ENCODE peak calls at places on chromosomes 6 and 20, in seven cellular contexts. One of them, this sample, is unnamed.

GRCh38 chr6:151661928-151662327 is 145.6 kb upstream of the ESR1 start:
- DNase-seq in psoas muscle: no peak
- DNase-seq in astrocyte: no peak
- DNase-seq in Panc1: no peak
- DNase-seq in prostate gland: no peak
- DNase-seq in tibial nerve: no peak
- DNase-seq in breast epithelium: no peak
- DNase-seq in this sample: no peak

GRCh38 chr6:132687306-132687705 is 26.5 kb downstream of the VNN1 start:
- DNase-seq in psoas muscle: no peak
- DNase-seq in astrocyte: peak
- DNase-seq in Panc1: no peak
- DNase-seq in prostate gland: no peak
- DNase-seq in tibial nerve: no peak
- DNase-seq in breast epithelium: no peak
- DNase-seq in this sample: no peak

GRCh38 chr6:41546866-41547798 is 951 bp downstream of the FOXP4 start:
- DNase-seq in psoas muscle: peak
- DNase-seq in astrocyte: peak
- DNase-seq in Panc1: no peak
- DNase-seq in prostate gland: no peak
- DNase-seq in tibial nerve: no peak
- DNase-seq in breast epithelium: peak
- DNase-seq in this sample: peak

GRCh38 chr6:166627875-166628849 is 1.1 kb upstream of the RPS6KA2 start:
- DNase-seq in psoas muscle: peak
- DNase-seq in astrocyte: peak
- DNase-seq in Panc1: no peak
- DNase-seq in prostate gland: peak
- DNase-seq in tibial nerve: no peak
- DNase-seq in breast epithelium: peak
- DNase-seq in this sample: peak

GRCh38 chr6:129481706-129482105 is 228.3 kb downstream of the ARHGAP18 start:
- DNase-seq in psoas muscle: no peak
- DNase-seq in astrocyte: no peak
- DNase-seq in Panc1: no peak
- DNase-seq in prostate gland: no peak
- DNase-seq in tibial nerve: no peak
- DNase-seq in breast epithelium: no peak
- DNase-seq in this sample: no peak

GRCh38 chr6:170271771-170272314 is 19.0 kb downstream of the DLL1 start:
- DNase-seq in psoas muscle: peak
- DNase-seq in astrocyte: no peak
- DNase-seq in Panc1: no peak
- DNase-seq in prostate gland: no peak
- DNase-seq in tibial nerve: peak
- DNase-seq in breast epithelium: no peak
- DNase-seq in this sample: no peak

GRCh38 chr6:124941259-124941658 is 21.0 kb upstream of the RNF217 start:
- DNase-seq in psoas muscle: no peak
- DNase-seq in astrocyte: no peak
- DNase-seq in Panc1: no peak
- DNase-seq in prostate gland: no peak
- DNase-seq in tibial nerve: no peak
- DNase-seq in breast epithelium: no peak
- DNase-seq in this sample: no peak

GRCh38 chr20:8132632-8133587 is 844 bp downstream of the PLCB1 start:
- DNase-seq in psoas muscle: peak
- DNase-seq in astrocyte: no peak
- DNase-seq in Panc1: no peak
- DNase-seq in prostate gland: peak
- DNase-seq in tibial nerve: peak
- DNase-seq in breast epithelium: peak
- DNase-seq in this sample: peak

GRCh38 chr6:53588816-53589509 is 44.1 kb upstream of the GCLC start:
- DNase-seq in psoas muscle: no peak
- DNase-seq in astrocyte: no peak
- DNase-seq in Panc1: no peak
- DNase-seq in prostate gland: no peak
- DNase-seq in tibial nerve: no peak
- DNase-seq in breast epithelium: no peak
- DNase-seq in this sample: no peak

GRCh38 chr20:45343445-45343866 is 4.8 kb downstream of the SDC4 start:
- DNase-seq in psoas muscle: no peak
- DNase-seq in astrocyte: no peak
- DNase-seq in Panc1: no peak
- DNase-seq in prostate gland: peak
- DNase-seq in tibial nerve: no peak
- DNase-seq in breast epithelium: peak
- DNase-seq in this sample: no peak

GRCh38 chr6:14975124-14975815 is 270.6 kb upstream of the JARID2 start:
- DNase-seq in psoas muscle: no peak
- DNase-seq in astrocyte: no peak
- DNase-seq in Panc1: no peak
- DNase-seq in prostate gland: no peak
- DNase-seq in tibial nerve: no peak
- DNase-seq in breast epithelium: no peak
- DNase-seq in this sample: no peak

GRCh38 chr6:16206595-16207037 is 31.8 kb upstream of the GMPR start:
- DNase-seq in psoas muscle: no peak
- DNase-seq in astrocyte: peak
- DNase-seq in Panc1: peak
- DNase-seq in prostate gland: peak
- DNase-seq in tibial nerve: peak
- DNase-seq in breast epithelium: peak
- DNase-seq in this sample: peak

GRCh38 chr6:82712826-82713225 is 349.2 kb downstream of the TPBG start:
- DNase-seq in psoas muscle: no peak
- DNase-seq in astrocyte: no peak
- DNase-seq in Panc1: no peak
- DNase-seq in prostate gland: no peak
- DNase-seq in tibial nerve: no peak
- DNase-seq in breast epithelium: no peak
- DNase-seq in this sample: peak

GRCh38 chr6:117601811-117602150 is 530 bp downstream of the GOPC start:
- DNase-seq in psoas muscle: no peak
- DNase-seq in astrocyte: no peak
- DNase-seq in Panc1: no peak
- DNase-seq in prostate gland: no peak
- DNase-seq in tibial nerve: no peak
- DNase-seq in breast epithelium: no peak
- DNase-seq in this sample: no peak

GRCh38 chr6:101722991-101723579 is 329.6 kb downstream of the GRIK2 start:
- DNase-seq in psoas muscle: no peak
- DNase-seq in astrocyte: peak
- DNase-seq in Panc1: no peak
- DNase-seq in prostate gland: no peak
- DNase-seq in tibial nerve: no peak
- DNase-seq in breast epithelium: no peak
- DNase-seq in this sample: no peak

GRCh38 chr20:44154521-44155001 is 32.4 kb downstream of the JPH2 start:
- DNase-seq in psoas muscle: no peak
- DNase-seq in astrocyte: peak
- DNase-seq in Panc1: no peak
- DNase-seq in prostate gland: no peak
- DNase-seq in tibial nerve: no peak
- DNase-seq in breast epithelium: peak
- DNase-seq in this sample: no peak

GRCh38 chr6:32107447-32107846 is 1.7 kb downstream of the TNXB start:
- DNase-seq in psoas muscle: no peak
- DNase-seq in astrocyte: no peak
- DNase-seq in Panc1: no peak
- DNase-seq in prostate gland: no peak
- DNase-seq in tibial nerve: no peak
- DNase-seq in breast epithelium: no peak
- DNase-seq in this sample: no peak

GRCh38 chr6:33949877-33950831 is 146.4 kb upstream of the MLN start:
- DNase-seq in psoas muscle: no peak
- DNase-seq in astrocyte: no peak
- DNase-seq in Panc1: no peak
- DNase-seq in prostate gland: no peak
- DNase-seq in tibial nerve: no peak
- DNase-seq in breast epithelium: no peak
- DNase-seq in this sample: no peak

GRCh38 chr6:128655978-128656498 is 135.6 kb upstream of the PTPRK start:
- DNase-seq in psoas muscle: no peak
- DNase-seq in astrocyte: peak
- DNase-seq in Panc1: peak
- DNase-seq in prostate gland: no peak
- DNase-seq in tibial nerve: no peak
- DNase-seq in breast epithelium: no peak
- DNase-seq in this sample: no peak

GRCh38 chr20:38355161-38356012 is 9.1 kb downstream of the LBP start:
- DNase-seq in psoas muscle: no peak
- DNase-seq in astrocyte: no peak
- DNase-seq in Panc1: no peak
- DNase-seq in prostate gland: no peak
- DNase-seq in tibial nerve: no peak
- DNase-seq in breast epithelium: no peak
- DNase-seq in this sample: no peak

GRCh38 chr6:138545621-138545980 is 46.3 kb upstream of the NHSL1 start:
- DNase-seq in psoas muscle: peak
- DNase-seq in astrocyte: peak
- DNase-seq in Panc1: no peak
- DNase-seq in prostate gland: no peak
- DNase-seq in tibial nerve: peak
- DNase-seq in breast epithelium: no peak
- DNase-seq in this sample: peak

DNA sequence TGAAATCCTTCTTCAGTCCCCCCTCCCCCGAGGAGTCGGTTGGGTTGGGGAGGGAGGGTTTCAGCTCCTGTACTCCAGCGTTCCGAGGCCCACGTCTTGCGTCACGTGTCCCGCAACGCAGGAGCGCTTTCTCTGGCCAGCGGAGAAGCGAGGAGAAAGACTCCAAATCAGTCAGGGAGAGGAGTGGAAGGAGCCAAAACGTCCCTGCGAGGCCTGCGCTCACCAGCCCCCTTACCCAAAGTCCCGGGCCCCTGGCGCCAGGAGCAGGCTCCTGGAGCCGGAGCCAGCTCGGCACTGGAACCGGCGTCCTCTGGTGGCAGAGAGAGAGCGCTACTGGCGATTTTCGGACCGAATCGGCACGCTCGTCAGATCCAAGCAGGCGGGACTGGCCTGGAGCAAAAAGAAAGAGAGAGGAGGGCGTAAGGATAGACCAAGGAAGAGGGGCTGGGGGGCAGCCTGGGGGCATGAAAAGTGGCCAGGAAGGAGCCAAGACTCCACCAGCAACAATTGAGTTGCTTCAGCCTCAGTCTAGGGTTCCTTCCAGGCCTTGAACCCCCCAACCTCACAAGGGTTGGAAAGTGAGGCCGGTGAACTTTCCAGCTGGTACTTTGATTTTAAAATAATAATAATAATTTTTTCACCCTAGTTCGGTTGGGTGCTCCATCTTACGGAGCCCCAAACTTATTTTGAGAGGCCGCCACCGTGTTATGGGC is at the start of gene GNAS:
- DNase-seq in psoas muscle: peak
- DNase-seq in astrocyte: peak
- DNase-seq in Panc1: no peak
- DNase-seq in prostate gland: peak
- DNase-seq in tibial nerve: peak
- DNase-seq in breast epithelium: no peak
- DNase-seq in this sample: no peak
- H3K4me3 ChIP-seq in psoas muscle: peak
- H3K4me3 ChIP-seq in astrocyte: peak
- H3K4me3 ChIP-seq in Panc1: no peak
- H3K4me3 ChIP-seq in prostate gland: peak
- H3K4me3 ChIP-seq in tibial nerve: peak
- H3K4me3 ChIP-seq in breast epithelium: peak
- H3K4me3 ChIP-seq in this sample: no peak

GRCh38 chr6:56241106-56241812 is 6.1 kb downstream of the COL21A1 start:
- DNase-seq in psoas muscle: no peak
- DNase-seq in astrocyte: no peak
- DNase-seq in Panc1: no peak
- DNase-seq in prostate gland: no peak
- DNase-seq in tibial nerve: no peak
- DNase-seq in breast epithelium: no peak
- DNase-seq in this sample: no peak
- H3K4me3 ChIP-seq in psoas muscle: no peak
- H3K4me3 ChIP-seq in astrocyte: no peak
- H3K4me3 ChIP-seq in Panc1: no peak
- H3K4me3 ChIP-seq in prostate gland: no peak
- H3K4me3 ChIP-seq in tibial nerve: peak
- H3K4me3 ChIP-seq in breast epithelium: no peak
- H3K4me3 ChIP-seq in this sample: no peak

DNA sequence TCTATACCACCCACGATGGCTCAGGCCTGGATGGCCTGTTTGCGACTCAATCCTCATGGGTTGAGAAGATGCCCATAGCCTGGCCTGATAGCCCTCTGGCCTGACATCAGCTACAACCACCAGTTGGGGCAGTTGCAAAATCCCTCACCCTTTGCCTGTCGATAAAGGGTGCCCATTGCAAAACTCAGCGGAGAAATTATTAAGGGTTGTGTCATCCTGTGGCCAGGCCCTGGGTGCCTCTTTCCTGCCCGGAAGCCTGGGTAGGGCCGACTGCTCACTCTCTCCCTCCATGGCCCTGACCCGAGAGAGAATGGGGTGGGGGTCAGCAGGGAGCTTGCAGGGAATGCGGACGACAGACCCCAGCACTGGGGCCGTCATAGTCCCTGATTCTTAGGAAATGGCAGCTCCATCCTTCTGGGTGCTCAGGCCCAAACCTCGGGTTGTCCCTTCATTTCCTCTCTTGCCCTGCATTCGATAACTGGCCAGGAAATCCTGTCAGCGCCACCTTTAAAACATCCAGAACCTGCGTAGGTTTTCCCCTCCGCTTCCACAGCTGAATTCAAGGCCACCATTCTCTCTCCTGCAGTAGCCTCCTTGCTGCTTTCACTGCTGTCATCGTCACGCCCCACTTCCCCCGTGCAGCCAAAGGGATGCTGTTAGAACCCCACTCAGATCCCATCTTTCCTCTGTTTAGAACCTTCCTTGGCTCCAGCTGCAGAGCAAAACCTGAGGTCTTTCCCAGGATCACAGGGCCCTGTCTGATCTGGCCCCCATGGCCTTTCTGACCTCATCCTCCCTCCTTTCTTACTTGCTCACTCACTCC is 31.1 kb downstream of the CEBPB start:
- DNase-seq in psoas muscle: no peak
- DNase-seq in astrocyte: peak
- DNase-seq in Panc1: no peak
- DNase-seq in prostate gland: no peak
- DNase-seq in tibial nerve: no peak
- DNase-seq in breast epithelium: no peak
- DNase-seq in this sample: no peak
- H3K4me3 ChIP-seq in psoas muscle: no peak
- H3K4me3 ChIP-seq in astrocyte: no peak
- H3K4me3 ChIP-seq in Panc1: no peak
- H3K4me3 ChIP-seq in prostate gland: no peak
- H3K4me3 ChIP-seq in tibial nerve: no peak
- H3K4me3 ChIP-seq in breast epithelium: no peak
- H3K4me3 ChIP-seq in this sample: no peak

DNA sequence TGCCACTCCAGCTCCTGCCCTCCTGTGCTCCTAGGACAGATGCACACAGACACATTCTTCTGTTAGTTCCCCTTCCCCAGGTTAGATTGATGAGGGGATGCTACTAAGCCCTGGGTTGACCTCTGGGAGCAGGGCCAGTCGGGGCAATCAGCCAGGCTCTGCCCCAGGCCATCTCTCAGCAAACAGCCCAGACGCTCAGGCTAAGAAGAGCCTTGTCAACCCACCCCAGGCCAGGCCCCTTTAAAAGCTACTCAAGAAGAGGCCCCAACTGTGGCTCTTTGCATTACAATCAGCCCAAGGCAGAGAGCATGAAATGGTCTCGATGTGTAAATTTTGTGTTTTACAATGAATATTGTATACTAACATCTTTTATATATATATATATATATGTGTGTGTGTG is 107.4 kb downstream of the TFAP2A start:
- DNase-seq in psoas muscle: no peak
- DNase-seq in astrocyte: no peak
- DNase-seq in Panc1: no peak
- DNase-seq in prostate gland: no peak
- DNase-seq in tibial nerve: no peak
- DNase-seq in breast epithelium: no peak
- DNase-seq in this sample: peak
- H3K4me3 ChIP-seq in psoas muscle: no peak
- H3K4me3 ChIP-seq in astrocyte: no peak
- H3K4me3 ChIP-seq in Panc1: no peak
- H3K4me3 ChIP-seq in prostate gland: no peak
- H3K4me3 ChIP-seq in tibial nerve: no peak
- H3K4me3 ChIP-seq in breast epithelium: no peak
- H3K4me3 ChIP-seq in this sample: no peak